ENCODE peak calls at places on chromosomes 7 and 10, in nine cellular contexts. One of them, this sample, is unnamed.

GRCh38 chr7:157895520-157896375 is 558.9 kb downstream of the DNAJB6 start:
- DNase-seq in A549: no peak
- DNase-seq in neural crest cell: no peak
- DNase-seq in Calu3: no peak
- DNase-seq in body of pancreas: no peak
- DNase-seq in WERI-Rb-1: no peak
- DNase-seq in glutamatergic neuron: no peak
- DNase-seq in GM13976: no peak
- DNase-seq in fibroblast of mammary gland: no peak
- DNase-seq in this sample: no peak

GRCh38 chr7:134022512-134022911 is 104.6 kb upstream of the LRGUK start:
- DNase-seq in body of pancreas: peak
- DNase-seq in A549: no peak
- DNase-seq in GM13976: no peak
- DNase-seq in Calu3: no peak
- DNase-seq in fibroblast of mammary gland: no peak
- DNase-seq in neural crest cell: no peak
- DNase-seq in WERI-Rb-1: no peak
- DNase-seq in glutamatergic neuron: no peak
- DNase-seq in this sample: no peak

GRCh38 chr10:114576132-114576487 is 82.0 kb downstream of the ABLIM1 start:
- DNase-seq in body of pancreas: no peak
- DNase-seq in A549: no peak
- DNase-seq in glutamatergic neuron: no peak
- DNase-seq in fibroblast of mammary gland: no peak
- DNase-seq in GM13976: no peak
- DNase-seq in Calu3: no peak
- DNase-seq in WERI-Rb-1: no peak
- DNase-seq in neural crest cell: no peak
- DNase-seq in this sample: no peak

GRCh38 chr7:26398436-26399308 is 107.0 kb downstream of the SNX10 start:
- DNase-seq in WERI-Rb-1: peak
- DNase-seq in body of pancreas: peak
- DNase-seq in glutamatergic neuron: peak
- DNase-seq in fibroblast of mammary gland: peak
- DNase-seq in Calu3: peak
- DNase-seq in GM13976: peak
- DNase-seq in neural crest cell: peak
- DNase-seq in A549: peak
- DNase-seq in this sample: no peak

GRCh38 chr7:33692956-33693355 is 212.4 kb upstream of the BMPER start:
- DNase-seq in body of pancreas: no peak
- DNase-seq in GM13976: no peak
- DNase-seq in Calu3: no peak
- DNase-seq in WERI-Rb-1: no peak
- DNase-seq in glutamatergic neuron: no peak
- DNase-seq in A549: no peak
- DNase-seq in fibroblast of mammary gland: peak
- DNase-seq in neural crest cell: no peak
- DNase-seq in this sample: peak

GRCh38 chr10:93773705-93774104 is 16.0 kb downstream of the LGI1 start:
- DNase-seq in WERI-Rb-1: no peak
- DNase-seq in GM13976: no peak
- DNase-seq in body of pancreas: no peak
- DNase-seq in neural crest cell: no peak
- DNase-seq in A549: no peak
- DNase-seq in Calu3: no peak
- DNase-seq in glutamatergic neuron: no peak
- DNase-seq in fibroblast of mammary gland: no peak
- DNase-seq in this sample: no peak

GRCh38 chr10:11336703-11337102 is 274.7 kb downstream of the USP6NL start:
- DNase-seq in Calu3: no peak
- DNase-seq in WERI-Rb-1: no peak
- DNase-seq in A549: no peak
- DNase-seq in neural crest cell: peak
- DNase-seq in fibroblast of mammary gland: no peak
- DNase-seq in GM13976: no peak
- DNase-seq in body of pancreas: no peak
- DNase-seq in glutamatergic neuron: no peak
- DNase-seq in this sample: no peak

GRCh38 chr7:44920119-44920518 is 34.8 kb upstream of the PURB start:
- DNase-seq in GM13976: no peak
- DNase-seq in WERI-Rb-1: no peak
- DNase-seq in body of pancreas: no peak
- DNase-seq in A549: no peak
- DNase-seq in Calu3: no peak
- DNase-seq in neural crest cell: no peak
- DNase-seq in glutamatergic neuron: no peak
- DNase-seq in fibroblast of mammary gland: no peak
- DNase-seq in this sample: no peak

GRCh38 chr7:139811106-139811505 is 18.0 kb upstream of the TBXAS1 start:
- DNase-seq in neural crest cell: no peak
- DNase-seq in WERI-Rb-1: peak
- DNase-seq in glutamatergic neuron: no peak
- DNase-seq in body of pancreas: no peak
- DNase-seq in A549: no peak
- DNase-seq in Calu3: no peak
- DNase-seq in fibroblast of mammary gland: peak
- DNase-seq in GM13976: no peak
- DNase-seq in this sample: no peak

GRCh38 chr10:6091630-6092029 is 2.8 kb downstream of the RBM17 start:
- DNase-seq in GM13976: no peak
- DNase-seq in Calu3: no peak
- DNase-seq in neural crest cell: no peak
- DNase-seq in WERI-Rb-1: no peak
- DNase-seq in A549: no peak
- DNase-seq in body of pancreas: no peak
- DNase-seq in glutamatergic neuron: no peak
- DNase-seq in fibroblast of mammary gland: no peak
- DNase-seq in this sample: no peak

GRCh38 chr7:112723416-112723815 is 66.8 kb downstream of the TMEM168 start:
- DNase-seq in Calu3: no peak
- DNase-seq in WERI-Rb-1: no peak
- DNase-seq in glutamatergic neuron: no peak
- DNase-seq in neural crest cell: no peak
- DNase-seq in body of pancreas: no peak
- DNase-seq in A549: no peak
- DNase-seq in fibroblast of mammary gland: peak
- DNase-seq in GM13976: no peak
- DNase-seq in this sample: peak

GRCh38 chr7:18780266-18780665 is 284.7 kb downstream of the HDAC9 start:
- DNase-seq in GM13976: no peak
- DNase-seq in A549: no peak
- DNase-seq in glutamatergic neuron: no peak
- DNase-seq in Calu3: no peak
- DNase-seq in neural crest cell: no peak
- DNase-seq in WERI-Rb-1: no peak
- DNase-seq in body of pancreas: no peak
- DNase-seq in fibroblast of mammary gland: peak
- DNase-seq in this sample: no peak

GRCh38 chr10:133124357-133125211 is 35.4 kb upstream of the KNDC1 start:
- DNase-seq in A549: peak
- DNase-seq in body of pancreas: peak
- DNase-seq in fibroblast of mammary gland: no peak
- DNase-seq in WERI-Rb-1: peak
- DNase-seq in Calu3: peak
- DNase-seq in glutamatergic neuron: peak
- DNase-seq in GM13976: no peak
- DNase-seq in neural crest cell: peak
- DNase-seq in this sample: no peak
- TF ChIP-seq CTCF in A549: peak
- TF ChIP-seq CTCF in body of pancreas: peak
- TF ChIP-seq CTCF in fibroblast of mammary gland: peak
- TF ChIP-seq CTCF in WERI-Rb-1: peak
- TF ChIP-seq CTCF in Calu3: peak
- TF ChIP-seq CTCF in glutamatergic neuron: no peak
- TF ChIP-seq CTCF in GM13976: peak
- TF ChIP-seq CTCF in neural crest cell: peak
- TF ChIP-seq CTCF in this sample: peak

GRCh38 chr7:79296553-79297320 is 156.7 kb downstream of the MAGI2 start:
- DNase-seq in glutamatergic neuron: no peak
- DNase-seq in body of pancreas: no peak
- DNase-seq in neural crest cell: no peak
- DNase-seq in WERI-Rb-1: no peak
- DNase-seq in GM13976: no peak
- DNase-seq in A549: no peak
- DNase-seq in Calu3: no peak
- DNase-seq in fibroblast of mammary gland: peak
- DNase-seq in this sample: no peak

GRCh38 chr7:79301419-79301818 is 152.0 kb downstream of the MAGI2 start:
- DNase-seq in GM13976: no peak
- DNase-seq in WERI-Rb-1: no peak
- DNase-seq in A549: no peak
- DNase-seq in neural crest cell: no peak
- DNase-seq in body of pancreas: no peak
- DNase-seq in glutamatergic neuron: no peak
- DNase-seq in fibroblast of mammary gland: no peak
- DNase-seq in Calu3: no peak
- DNase-seq in this sample: no peak

GRCh38 chr7:79293655-79294142 is 159.8 kb downstream of the MAGI2 start:
- DNase-seq in A549: peak
- DNase-seq in GM13976: no peak
- DNase-seq in Calu3: peak
- DNase-seq in body of pancreas: peak
- DNase-seq in neural crest cell: no peak
- DNase-seq in glutamatergic neuron: no peak
- DNase-seq in fibroblast of mammary gland: peak
- DNase-seq in WERI-Rb-1: no peak
- DNase-seq in this sample: peak

GRCh38 chr7:79302281-79302680 is 151.2 kb downstream of the MAGI2 start:
- DNase-seq in GM13976: no peak
- DNase-seq in fibroblast of mammary gland: no peak
- DNase-seq in neural crest cell: no peak
- DNase-seq in Calu3: no peak
- DNase-seq in body of pancreas: no peak
- DNase-seq in A549: no peak
- DNase-seq in WERI-Rb-1: no peak
- DNase-seq in glutamatergic neuron: no peak
- DNase-seq in this sample: no peak

GRCh38 chr7:79298145-79298760 is 155.2 kb downstream of the MAGI2 start:
- DNase-seq in body of pancreas: peak
- DNase-seq in WERI-Rb-1: peak
- DNase-seq in neural crest cell: peak
- DNase-seq in GM13976: peak
- DNase-seq in Calu3: peak
- DNase-seq in glutamatergic neuron: peak
- DNase-seq in A549: peak
- DNase-seq in fibroblast of mammary gland: peak
- DNase-seq in this sample: peak
- TF ChIP-seq CTCF in body of pancreas: peak
- TF ChIP-seq CTCF in WERI-Rb-1: peak
- TF ChIP-seq CTCF in neural crest cell: peak
- TF ChIP-seq CTCF in GM13976: peak
- TF ChIP-seq CTCF in Calu3: no peak
- TF ChIP-seq CTCF in glutamatergic neuron: peak
- TF ChIP-seq CTCF in A549: peak
- TF ChIP-seq CTCF in fibroblast of mammary gland: peak
- TF ChIP-seq CTCF in this sample: peak

DNA sequence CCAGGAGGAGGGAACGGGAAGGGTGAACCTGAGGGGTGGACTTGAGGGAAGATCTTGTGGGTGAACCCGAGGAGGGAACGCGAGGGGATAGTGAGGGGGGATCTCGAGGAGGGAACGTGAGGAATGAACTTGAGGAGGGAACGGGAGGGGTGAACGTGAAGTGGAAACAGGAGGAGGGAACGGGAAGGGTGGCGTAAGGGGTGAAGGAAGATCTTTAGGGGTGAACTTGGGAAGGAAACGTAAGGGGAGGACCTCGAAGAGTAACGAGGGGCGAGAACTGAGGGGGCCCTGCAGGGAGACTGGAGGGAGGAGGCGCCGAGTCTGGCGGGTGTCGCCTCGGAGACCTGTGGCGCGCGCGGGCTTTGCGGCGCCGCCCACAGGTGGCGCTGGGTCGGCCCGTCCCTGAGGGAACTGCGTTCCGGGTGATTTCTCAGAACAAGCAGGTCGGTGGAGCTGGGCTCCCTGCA is 677 bp downstream of the MYO3A start:
- DNase-seq in Calu3: peak
- DNase-seq in GM13976: peak
- DNase-seq in fibroblast of mammary gland: no peak
- DNase-seq in glutamatergic neuron: peak
- DNase-seq in A549: peak
- DNase-seq in body of pancreas: peak
- DNase-seq in WERI-Rb-1: peak
- DNase-seq in neural crest cell: peak
- DNase-seq in this sample: no peak
- TF ChIP-seq CTCF in Calu3: peak
- TF ChIP-seq CTCF in GM13976: peak
- TF ChIP-seq CTCF in fibroblast of mammary gland: no peak
- TF ChIP-seq CTCF in glutamatergic neuron: no peak
- TF ChIP-seq CTCF in A549: peak
- TF ChIP-seq CTCF in body of pancreas: peak
- TF ChIP-seq CTCF in WERI-Rb-1: peak
- TF ChIP-seq CTCF in neural crest cell: peak
- TF ChIP-seq CTCF in this sample: no peak

DNA sequence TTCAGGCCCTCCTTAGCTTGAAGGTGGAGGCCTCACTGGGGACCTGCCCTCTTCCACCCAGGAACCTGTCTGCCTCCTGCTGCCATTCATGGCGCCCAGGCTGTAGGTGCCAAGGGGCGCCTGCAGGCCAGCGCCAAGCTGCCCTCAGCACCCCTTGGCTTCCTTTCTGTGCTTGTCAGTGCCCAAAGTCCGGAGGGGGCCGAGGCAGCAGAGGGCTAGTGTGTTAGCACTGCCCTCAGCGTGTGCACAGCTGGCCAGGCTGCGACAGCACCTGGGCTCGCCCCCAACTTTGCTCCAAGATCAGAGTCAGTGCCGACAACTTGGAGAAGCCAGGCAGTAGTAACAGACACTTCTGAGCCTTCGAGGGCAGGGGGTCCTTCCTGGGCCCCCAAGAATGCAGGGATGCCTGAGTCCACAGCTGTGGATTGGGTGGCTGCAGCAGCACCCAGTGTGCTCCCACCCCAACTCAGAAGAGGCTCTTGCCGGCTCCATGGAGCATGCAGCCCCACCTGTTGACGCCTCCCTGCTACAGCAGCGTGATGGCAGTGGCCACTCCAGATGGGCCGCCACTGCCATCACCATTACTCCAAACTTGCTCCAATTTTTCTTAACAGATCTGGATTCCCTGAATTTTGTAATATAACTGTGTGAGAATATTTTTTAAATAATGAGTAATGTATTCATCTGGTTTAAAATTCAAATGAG is 41.7 kb downstream of the CACUL1 start:
- DNase-seq in body of pancreas: peak
- DNase-seq in glutamatergic neuron: peak
- DNase-seq in Calu3: no peak
- DNase-seq in fibroblast of mammary gland: no peak
- DNase-seq in neural crest cell: no peak
- DNase-seq in A549: no peak
- DNase-seq in WERI-Rb-1: peak
- DNase-seq in GM13976: no peak
- DNase-seq in this sample: no peak
- TF ChIP-seq CTCF in body of pancreas: no peak
- TF ChIP-seq CTCF in glutamatergic neuron: no peak
- TF ChIP-seq CTCF in Calu3: no peak
- TF ChIP-seq CTCF in fibroblast of mammary gland: peak
- TF ChIP-seq CTCF in neural crest cell: peak
- TF ChIP-seq CTCF in A549: no peak
- TF ChIP-seq CTCF in WERI-Rb-1: peak
- TF ChIP-seq CTCF in GM13976: no peak
- TF ChIP-seq CTCF in this sample: peak

This sample was measured in HFFc6.